ENCODE peak calls at places on chromosomes 5 and 9, in five cellular contexts. One of them, this sample, is unnamed. For H3K27me3, the result is how much of the 10 kb centered on the place peaks cover.

GRCh38 chr5:168163966-168164365 is 127.5 kb upstream of the WWC1 start:
- DNase-seq in upper lobe of right lung: no peak
- DNase-seq in testis: no peak
- DNase-seq in ovary: no peak
- DNase-seq in left ventricle myocardium inferior: no peak
- DNase-seq in this sample: no peak

GRCh38 chr9:37582548-37583157 is 6.5 kb upstream of the FBXO10 start:
- DNase-seq in left ventricle myocardium inferior: no peak
- DNase-seq in testis: no peak
- DNase-seq in upper lobe of right lung: no peak
- DNase-seq in ovary: no peak
- DNase-seq in this sample: no peak

GRCh38 chr5:179699640-179700298 is 1.0 kb downstream of the CANX start:
- DNase-seq in left ventricle myocardium inferior: no peak
- DNase-seq in testis: peak
- DNase-seq in upper lobe of right lung: peak
- DNase-seq in ovary: no peak
- DNase-seq in this sample: peak

GRCh38 chr9:16236326-16236725 is 634.1 kb downstream of the BNC2 start:
- DNase-seq in testis: no peak
- DNase-seq in upper lobe of right lung: no peak
- DNase-seq in ovary: no peak
- DNase-seq in left ventricle myocardium inferior: no peak
- DNase-seq in this sample: no peak

GRCh38 chr5:144336619-144337018 is 165.9 kb downstream of the KCTD16 start:
- DNase-seq in left ventricle myocardium inferior: no peak
- DNase-seq in upper lobe of right lung: no peak
- DNase-seq in ovary: no peak
- DNase-seq in testis: no peak
- DNase-seq in this sample: no peak

GRCh38 chr9:109019420-109019819 is 6.1 kb upstream of the CTNNAL1 start:
- DNase-seq in left ventricle myocardium inferior: no peak
- DNase-seq in ovary: no peak
- DNase-seq in testis: no peak
- DNase-seq in upper lobe of right lung: no peak
- DNase-seq in this sample: no peak

GRCh38 chr9:129610193-129610472 is 10.8 kb downstream of the C9orf50 start:
- DNase-seq in testis: no peak
- DNase-seq in ovary: no peak
- DNase-seq in upper lobe of right lung: no peak
- DNase-seq in left ventricle myocardium inferior: no peak
- DNase-seq in this sample: no peak

GRCh38 chr9:125361837-125362531 is 100.4 kb downstream of the GAPVD1 start:
- DNase-seq in ovary: no peak
- DNase-seq in left ventricle myocardium inferior: no peak
- DNase-seq in upper lobe of right lung: no peak
- DNase-seq in testis: no peak
- DNase-seq in this sample: no peak

GRCh38 chr9:113690055-113690740 is 185.9 kb upstream of the ZNF618 start:
- DNase-seq in testis: no peak
- DNase-seq in ovary: no peak
- DNase-seq in upper lobe of right lung: peak
- DNase-seq in left ventricle myocardium inferior: no peak
- DNase-seq in this sample: no peak

GRCh38 chr5:96140084-96140483 is 178.4 kb upstream of the ELL2 start:
- DNase-seq in ovary: no peak
- DNase-seq in left ventricle myocardium inferior: no peak
- DNase-seq in upper lobe of right lung: no peak
- DNase-seq in testis: no peak
- DNase-seq in this sample: no peak

GRCh38 chr9:76394896-76395244 is 644 bp upstream of the RFK start:
- DNase-seq in testis: peak
- DNase-seq in left ventricle myocardium inferior: peak
- DNase-seq in ovary: no peak
- DNase-seq in upper lobe of right lung: no peak
- DNase-seq in this sample: peak

GRCh38 chr9:13719981-13720380 is 440.5 kb upstream of the MPDZ start:
- DNase-seq in upper lobe of right lung: no peak
- DNase-seq in testis: no peak
- DNase-seq in left ventricle myocardium inferior: no peak
- DNase-seq in ovary: no peak
- DNase-seq in this sample: no peak

GRCh38 chr5:151017897-151018296 is 2.5 kb upstream of the GPX3 start:
- DNase-seq in upper lobe of right lung: no peak
- DNase-seq in ovary: no peak
- DNase-seq in left ventricle myocardium inferior: no peak
- DNase-seq in testis: no peak
- DNase-seq in this sample: no peak

GRCh38 chr5:43041669-43042175 is 1.6 kb upstream of the ANXA2R start:
- DNase-seq in ovary: peak
- DNase-seq in upper lobe of right lung: no peak
- DNase-seq in left ventricle myocardium inferior: no peak
- DNase-seq in testis: peak
- DNase-seq in this sample: no peak

GRCh38 chr5:143403607-143404415 is at the start of gene NR3C1:
- DNase-seq in upper lobe of right lung: peak
- DNase-seq in ovary: peak
- DNase-seq in testis: peak
- DNase-seq in left ventricle myocardium inferior: peak
- DNase-seq in this sample: peak

GRCh38 chr5:141968914-141969608 is at the start of gene RNF14:
- DNase-seq in testis: peak
- DNase-seq in left ventricle myocardium inferior: peak
- DNase-seq in ovary: peak
- DNase-seq in upper lobe of right lung: peak
- DNase-seq in this sample: peak

GRCh38 chr9:134732392-134733110 is 90.9 kb downstream of the COL5A1 start:
- DNase-seq in ovary: peak
- DNase-seq in upper lobe of right lung: no peak
- DNase-seq in left ventricle myocardium inferior: no peak
- DNase-seq in testis: no peak
- DNase-seq in this sample: no peak

GRCh38 chr5:163571755-163572154 is 66.3 kb downstream of the MAT2B start:
- DNase-seq in upper lobe of right lung: no peak
- DNase-seq in testis: no peak
- DNase-seq in left ventricle myocardium inferior: no peak
- DNase-seq in ovary: no peak
- DNase-seq in this sample: no peak

GRCh38 chr5:32505718-32506117 is 61.2 kb upstream of the ZFR start:
- DNase-seq in testis: no peak
- DNase-seq in upper lobe of right lung: no peak
- DNase-seq in ovary: no peak
- DNase-seq in left ventricle myocardium inferior: no peak
- DNase-seq in this sample: no peak

GRCh38 chr5:142829821-142830220 is 59.6 kb downstream of the ARHGAP26 start:
- DNase-seq in testis: no peak
- DNase-seq in upper lobe of right lung: no peak
- DNase-seq in ovary: no peak
- DNase-seq in left ventricle myocardium inferior: no peak
- DNase-seq in this sample: no peak

GRCh38 chr5:36929438-36929837 is 52.9 kb downstream of the NIPBL start:
- DNase-seq in upper lobe of right lung: no peak
- DNase-seq in ovary: no peak
- DNase-seq in left ventricle myocardium inferior: no peak
- DNase-seq in testis: no peak
- DNase-seq in this sample: no peak

GRCh38 chr5:129098488-129099183 is 4.1 kb downstream of the ISOC1 start:
- DNase-seq in ovary: no peak
- DNase-seq in left ventricle myocardium inferior: no peak
- DNase-seq in upper lobe of right lung: no peak
- DNase-seq in testis: no peak
- DNase-seq in this sample: no peak

GRCh38 chr5:169954786-169955185 is 25.5 kb downstream of the INSYN2B start:
- DNase-seq in ovary: no peak
- DNase-seq in upper lobe of right lung: no peak
- DNase-seq in left ventricle myocardium inferior: no peak
- DNase-seq in testis: no peak
- DNase-seq in this sample: no peak

GRCh38 chr5:151911011-151911410 is 13.6 kb downstream of the GLRA1 start:
- DNase-seq in ovary: no peak
- DNase-seq in testis: no peak
- DNase-seq in left ventricle myocardium inferior: no peak
- DNase-seq in upper lobe of right lung: no peak
- DNase-seq in this sample: no peak

GRCh38 chr9:133725886-133726285 is 12.3 kb downstream of the SARDH start:
- DNase-seq in testis: peak
- DNase-seq in left ventricle myocardium inferior: no peak
- DNase-seq in upper lobe of right lung: no peak
- DNase-seq in ovary: no peak
- DNase-seq in this sample: no peak

GRCh38 chr9:111633389-111633736 is 2.2 kb downstream of the DNAJC25 start:
- DNase-seq in ovary: no peak
- DNase-seq in upper lobe of right lung: no peak
- DNase-seq in left ventricle myocardium inferior: no peak
- DNase-seq in testis: no peak
- DNase-seq in this sample: no peak

GRCh38 chr5:153565822-153566221 is 75.4 kb downstream of the GRIA1 start:
- DNase-seq in upper lobe of right lung: no peak
- DNase-seq in ovary: no peak
- DNase-seq in left ventricle myocardium inferior: no peak
- DNase-seq in testis: no peak
- DNase-seq in this sample: no peak

GRCh38 chr5:99808657-99809230 is 726.4 kb upstream of the FAM174A start:
- DNase-seq in ovary: no peak
- DNase-seq in upper lobe of right lung: no peak
- DNase-seq in testis: no peak
- DNase-seq in left ventricle myocardium inferior: no peak
- DNase-seq in this sample: no peak

GRCh38 chr9:120692901-120693573 is 21.2 kb downstream of the MEGF9 start:
- DNase-seq in left ventricle myocardium inferior: no peak
- DNase-seq in testis: no peak
- DNase-seq in upper lobe of right lung: no peak
- DNase-seq in ovary: no peak
- DNase-seq in this sample: no peak

GRCh38 chr9:2039294-2040180 is 24.4 kb downstream of the SMARCA2 start:
- DNase-seq in ovary: peak
- DNase-seq in left ventricle myocardium inferior: no peak
- DNase-seq in upper lobe of right lung: no peak
- DNase-seq in testis: no peak
- DNase-seq in this sample: no peak

GRCh38 chr9:5529683-5530221 is 19.4 kb downstream of the PDCD1LG2 start:
- DNase-seq in left ventricle myocardium inferior: no peak
- DNase-seq in upper lobe of right lung: no peak
- DNase-seq in testis: no peak
- DNase-seq in ovary: no peak
- DNase-seq in this sample: no peak

GRCh38 chr5:94908889-94909480 is 290.5 kb downstream of the SLF1 start:
- DNase-seq in upper lobe of right lung: no peak
- DNase-seq in left ventricle myocardium inferior: no peak
- DNase-seq in ovary: no peak
- DNase-seq in testis: no peak
- DNase-seq in this sample: peak

GRCh38 chr5:106680330-106680729 is 990.4 kb downstream of the EFNA5 start:
- DNase-seq in upper lobe of right lung: no peak
- DNase-seq in testis: no peak
- DNase-seq in ovary: no peak
- DNase-seq in left ventricle myocardium inferior: no peak
- DNase-seq in this sample: no peak

GRCh38 chr9:93577940-93578682 is 1.7 kb downstream of the PHF2 start:
- DNase-seq in left ventricle myocardium inferior: no peak
- DNase-seq in testis: peak
- DNase-seq in ovary: peak
- DNase-seq in upper lobe of right lung: no peak
- DNase-seq in this sample: no peak

GRCh38 chr9:129281506-129282145 is 103.6 kb upstream of the IER5L start:
- DNase-seq in left ventricle myocardium inferior: no peak
- DNase-seq in testis: peak
- DNase-seq in ovary: no peak
- DNase-seq in upper lobe of right lung: peak
- DNase-seq in this sample: peak

DNA sequence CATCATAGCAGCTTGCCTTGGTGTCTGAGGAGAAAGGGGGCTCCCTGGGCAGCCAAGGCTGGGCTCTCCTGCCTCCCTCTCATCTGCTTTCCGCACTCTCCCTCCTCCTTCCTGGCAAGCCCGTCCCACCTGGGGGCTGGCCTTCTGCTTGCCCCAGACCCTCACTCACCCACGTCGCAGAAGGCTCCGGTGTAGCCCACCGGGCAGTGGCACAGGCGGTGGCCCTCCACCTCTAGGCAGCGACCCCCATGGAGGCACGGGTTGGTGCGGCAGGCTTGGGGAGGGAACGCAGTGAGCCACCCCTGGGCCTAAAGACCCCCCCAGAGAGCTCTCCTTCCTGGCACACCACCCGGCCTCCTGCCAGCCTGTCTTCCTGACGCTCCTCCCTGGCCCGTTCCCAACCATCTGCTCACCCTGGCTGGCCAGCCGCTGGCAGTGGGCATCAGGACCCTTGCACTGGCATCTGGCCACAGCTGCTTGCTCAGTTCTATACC is 4.2 kb upstream of the PFN3 start:
- DNase-seq in testis: no peak
- DNase-seq in ovary: peak
- DNase-seq in upper lobe of right lung: no peak
- DNase-seq in left ventricle myocardium inferior: no peak
- DNase-seq in this sample: no peak
- H3K27me3 ChIP-seq in testis: under half
- H3K27me3 ChIP-seq in ovary: under half
- H3K27me3 ChIP-seq in upper lobe of right lung: under half
- H3K27me3 ChIP-seq in left ventricle myocardium inferior: half or more
- H3K27me3 ChIP-seq in this sample: under half

GRCh38 chr9:34991833-34992375 is 2.4 kb downstream of the DNAJB5 start:
- DNase-seq in left ventricle myocardium inferior: peak
- DNase-seq in testis: no peak
- DNase-seq in upper lobe of right lung: peak
- DNase-seq in ovary: no peak
- DNase-seq in this sample: peak
- H3K27ac ChIP-seq in left ventricle myocardium inferior: peak
- H3K27ac ChIP-seq in testis: peak
- H3K27ac ChIP-seq in upper lobe of right lung: peak
- H3K27ac ChIP-seq in ovary: no peak
- H3K27ac ChIP-seq in this sample: peak

GRCh38 chr9:105697871-105698270 is 3.5 kb downstream of the TMEM38B start:
- DNase-seq in ovary: no peak
- DNase-seq in left ventricle myocardium inferior: no peak
- DNase-seq in testis: no peak
- DNase-seq in upper lobe of right lung: no peak
- DNase-seq in this sample: no peak
- TF ChIP-seq CTCF in ovary: no peak
- TF ChIP-seq CTCF in left ventricle myocardium inferior: no peak
- TF ChIP-seq CTCF in testis: no peak
- TF ChIP-seq CTCF in upper lobe of right lung: no peak
- TF ChIP-seq CTCF in this sample: no peak

GRCh38 chr9:90432951-90433350 is 209.7 kb downstream of the DIRAS2 start:
- DNase-seq in ovary: no peak
- DNase-seq in testis: no peak
- DNase-seq in upper lobe of right lung: no peak
- DNase-seq in left ventricle myocardium inferior: no peak
- DNase-seq in this sample: peak
- H3K27me3 ChIP-seq in ovary: under half
- H3K27me3 ChIP-seq in testis: under half
- H3K27me3 ChIP-seq in upper lobe of right lung: under half
- H3K27me3 ChIP-seq in left ventricle myocardium inferior: under half
- H3K27me3 ChIP-seq in this sample: under half

This sample was measured in WERI-Rb-1.